ENCODE peak calls at places on chromosome 12, in four cellular contexts. S, R, D and Z are unnamed samples. For H3K27me3 and H3K9me3, the result is how much of the 10 kb centered on the place peaks cover.

GRCh38 chr12:101490286-101490920 is 15.3 kb downstream of the SPIC start:
- DNase-seq in S (peak), R (no peak), D (peak), Z (peak)

GRCh38 chr12:56987551-56988053 is 18.7 kb downstream of the ZBTB39 start:
- DNase-seq in D (peak), R (peak), S (peak), Z (peak)

GRCh38 chr12:42468853-42469252 is 120.7 kb downstream of the PRICKLE1 start:
- DNase-seq in S (no peak), D (no peak), R (no peak), Z (no peak)

GRCh38 chr12:128818065-128819022 is 5.4 kb downstream of the SLC15A4 start:
- DNase-seq in R (peak), D (no peak), S (no peak), Z (no peak)

GRCh38 chr12:120055231-120055630 is 61.3 kb downstream of the RAB35 start:
- DNase-seq in D (no peak), S (no peak), R (peak), Z (no peak)

GRCh38 chr12:57614178-57614947 is 3.1 kb downstream of the ARHGEF25 start:
- DNase-seq in D (no peak), S (no peak), R (no peak), Z (peak)

GRCh38 chr12:96487214-96487613 is 2.2 kb upstream of the CFAP54 start:
- DNase-seq in S (no peak), R (peak), D (no peak), Z (no peak)

GRCh38 chr12:109020136-109020535 is 732 bp downstream of the SVOP start:
- DNase-seq in R (no peak), D (no peak), S (no peak), Z (no peak)

GRCh38 chr12:75727577-75727976 is 216.2 kb upstream of the KRR1 start:
- DNase-seq in S (no peak), D (no peak), R (no peak), Z (peak)
- H3K27ac ChIP-seq in S (no peak), D (peak), R (no peak), Z (no peak)

DNA sequence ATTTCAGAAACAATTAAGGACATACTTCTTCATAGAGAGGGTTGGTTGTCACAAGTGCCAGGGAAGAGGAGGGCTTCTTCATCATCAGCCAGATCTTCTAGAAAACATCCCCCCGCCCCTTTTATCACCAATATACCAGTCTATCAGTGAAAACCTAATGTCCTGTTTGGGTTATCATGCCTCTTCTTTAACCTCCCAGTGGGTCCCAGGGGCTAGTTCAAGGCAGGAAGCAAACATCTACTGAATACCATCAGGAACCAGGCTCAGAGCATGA is 13.3 kb upstream of the KRT86 start:
- DNase-seq in D (no peak), R (no peak), S (no peak), Z (no peak)
- H3K27me3 ChIP-seq in D (under half), R (under half), S (under half), Z (half or more)

GRCh38 chr12:104212516-104212915 is 3.1 kb upstream of the TXNRD1 start:
- DNase-seq in D (no peak), S (no peak), R (no peak), Z (no peak)

GRCh38 chr12:104216461-104217058 is 981 bp downstream of the TXNRD1 start:
- DNase-seq in S (no peak), D (no peak), R (no peak), Z (no peak)

GRCh38 chr12:104215638-104216297 is at the start of gene TXNRD1:
- DNase-seq in R (peak), D (peak), S (peak), Z (peak)

GRCh38 chr12:104218935-104219334 is 3.4 kb downstream of the TXNRD1 start:
- DNase-seq in D (no peak), S (no peak), R (peak), Z (no peak)

GRCh38 chr12:104213952-104214351 is 1.6 kb upstream of the TXNRD1 start:
- DNase-seq in D (no peak), S (no peak), R (peak), Z (no peak)
- H3K9me3 ChIP-seq in D (under half), S (under half), R (under half), Z (under half)

GRCh38 chr12:123465084-123465483 is 7.1 kb downstream of the SNRNP35 start:
- DNase-seq in S (no peak), R (no peak), D (no peak), Z (no peak)
- H3K27ac ChIP-seq in S (no peak), R (no peak), D (no peak), Z (no peak)